ENCODE peak calls at places on chromosomes 2 and 18, in seven cellular contexts. Z is neuronal stem cell, U is mammary epithelial cell, Y is brain microvascular endothelial cell, P is K562, W is thoracic aorta, N is transverse colon. X is an unnamed sample.

GRCh38 chr2:50328680-50329079 is 703.3 kb downstream of the NRXN1 start:
- DNase-seq in W (no peak), P (no peak), Y (no peak), N (no peak), U (no peak), Z (no peak), X (no peak)

GRCh38 chr18:58213445-58213844 is 169.4 kb downstream of the NEDD4L start:
- DNase-seq in W (no peak), N (no peak), Z (no peak), U (peak; percentile 89), P (no peak), Y (peak; percentile 81), X (no peak)

GRCh38 chr2:187593098-187593497 is 38.9 kb upstream of the TFPI start:
- DNase-seq in U (no peak), P (no peak), Z (no peak), Y (no peak), N (no peak), W (no peak), X (no peak)

GRCh38 chr2:54787270-54787669 is 63.8 kb downstream of the EML6 start:
- DNase-seq in P (no peak), Z (no peak), U (no peak), Y (no peak), W (no peak), N (no peak), X (no peak)

GRCh38 chr2:222813177-222813843 is 47.5 kb upstream of the ACSL3 start:
- DNase-seq in Z (no peak), N (no peak), W (no peak), Y (no peak), P (no peak), U (peak; percentile 89), X (no peak)

GRCh38 chr2:155630760-155631159 is 701.8 kb downstream of the NR4A2 start:
- DNase-seq in Z (no peak), N (no peak), P (no peak), Y (no peak), U (no peak), W (no peak), X (no peak)

GRCh38 chr2:233156001-233156400 is 95.5 kb upstream of the ATG16L1 start:
- DNase-seq in P (no peak), W (no peak), N (no peak), U (no peak), Y (no peak), Z (no peak), X (no peak)

GRCh38 chr2:62144689-62145477 is 51.0 kb upstream of the B3GNT2 start:
- DNase-seq in U (no peak), P (no peak), N (no peak), W (no peak), Y (no peak), Z (no peak), X (no peak)

GRCh38 chr2:9972621-9973445 is 21.3 kb downstream of the GRHL1 start:
- DNase-seq in Z (no peak), W (no peak), Y (peak; percentile 57), U (peak; percentile 84), N (no peak), P (peak; percentile 41), X (no peak)

GRCh38 chr2:249538-250042 is 14.2 kb downstream of the SH3YL1 start:
- DNase-seq in N (no peak), Z (no peak), P (no peak), U (no peak), W (no peak), Y (no peak), X (no peak)

GRCh38 chr18:44759925-44760342 is 79.2 kb downstream of the SETBP1 start:
- DNase-seq in U (no peak), W (no peak), N (no peak), P (no peak), Z (no peak), Y (no peak), X (no peak)

GRCh38 chr2:174263989-174264388 is 15.7 kb upstream of the OLA1 start:
- DNase-seq in U (peak; percentile 96), W (no peak), P (peak; percentile 15), N (no peak), Y (peak; percentile 78), Z (no peak), X (no peak)

DNA sequence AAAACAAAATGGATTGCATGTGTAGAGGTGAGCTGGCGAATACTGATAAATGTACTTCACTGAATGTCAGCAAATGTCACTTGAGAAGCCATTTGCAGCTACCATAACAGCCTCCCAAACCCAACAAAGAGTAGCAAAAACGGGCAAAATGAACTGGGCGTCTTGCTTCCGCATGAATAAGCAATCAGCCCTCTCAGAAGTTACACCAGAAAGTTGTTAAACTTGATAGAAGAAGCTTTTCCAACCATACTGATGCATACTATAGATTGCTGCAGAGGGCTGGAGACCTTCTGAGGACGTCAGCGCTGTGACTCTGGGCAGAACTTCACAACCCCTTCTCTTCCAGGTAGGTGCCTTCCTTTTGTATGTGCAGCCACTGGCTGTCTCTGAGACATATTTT is 18.7 kb upstream of the SIX3 start:
- DNase-seq in Y (no peak), Z (no peak), P (no peak), N (no peak), U (no peak), W (no peak), X (no peak)
- H3K27me3 ChIP-seq in Y (peaks cover 48% of the 10 kb centered on the region), Z (no peaks in the 10 kb centered on the region), P (peaks cover 6% of the 10 kb centered on the region), N (peaks cover 94% of the 10 kb centered on the region), U (peaks cover 17% of the 10 kb centered on the region), W (no peaks in the 10 kb centered on the region), X (peaks cover 28% of the 10 kb centered on the region)

DNA sequence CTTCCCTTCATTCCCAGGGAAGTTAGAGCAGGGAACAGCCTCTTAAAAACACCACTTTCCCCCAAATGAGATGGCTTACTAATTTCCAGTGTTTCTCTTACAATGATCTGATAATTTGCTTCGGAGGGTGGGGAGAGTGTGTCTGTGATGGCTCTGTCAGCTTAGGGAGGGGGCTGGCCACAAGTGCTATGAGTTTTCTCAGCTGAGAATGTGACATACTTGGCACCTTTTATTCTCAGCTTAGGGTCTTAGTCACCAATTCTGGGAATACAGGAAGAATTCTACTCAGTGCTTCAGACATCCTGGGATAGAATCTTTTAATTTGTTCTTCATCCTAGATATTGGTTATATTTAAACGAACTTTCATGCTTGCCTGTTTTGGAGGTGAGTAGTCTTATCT is 64.4 kb downstream of the AOX1 start:
- DNase-seq in W (no peak), N (no peak), Y (no peak), Z (no peak), U (no peak), P (no peak), X (no peak)
- H3K27me3 ChIP-seq in W (no peaks in the 10 kb centered on the region), N (no peaks in the 10 kb centered on the region), Y (no peaks in the 10 kb centered on the region), Z (no peaks in the 10 kb centered on the region), U (no peaks in the 10 kb centered on the region), P (no peaks in the 10 kb centered on the region), X (no peaks in the 10 kb centered on the region)

GRCh38 chr18:24735504-24736243 is 275.2 kb downstream of the HRH4 start:
- DNase-seq in Y (no peak), N (no peak), U (peak; percentile 20), W (no peak), Z (no peak), P (no peak), X (no peak)
- H3K27me3 ChIP-seq in Y (no peaks in the 10 kb centered on the region), N (no peaks in the 10 kb centered on the region), U (no peaks in the 10 kb centered on the region), W (no peaks in the 10 kb centered on the region), Z (no peaks in the 10 kb centered on the region), P (no peaks in the 10 kb centered on the region), X (no peaks in the 10 kb centered on the region)

GRCh38 chr2:85888020-85888744 is 608 bp downstream of the ST3GAL5 start:
- DNase-seq in U (no peak), Z (no peak), Y (no peak), W (no peak), P (peak; percentile 17), N (peak; percentile 29), X (peak; percentile 37)
- H3K27me3 ChIP-seq in U (no peaks in the 10 kb centered on the region), Z (no peaks in the 10 kb centered on the region), Y (no peaks in the 10 kb centered on the region), W (no peaks in the 10 kb centered on the region), P (no peaks in the 10 kb centered on the region), N (no peaks in the 10 kb centered on the region), X (no peaks in the 10 kb centered on the region)

GRCh38 chr2:218329826-218330651 is 26.6 kb upstream of the CATIP start:
- DNase-seq in N (peak; percentile 25), U (no peak), Y (no peak), Z (no peak), W (no peak), P (no peak), X (peak; percentile 47)

GRCh38 chr2:218329027-218329825 is 27.4 kb upstream of the CATIP start:
- DNase-seq in Y (no peak), Z (no peak), W (no peak), U (no peak), N (no peak), P (no peak), X (no peak)

GRCh38 chr2:218332920-218333645 is 23.6 kb upstream of the CATIP start:
- DNase-seq in W (no peak), U (no peak), P (peak; percentile 90), Y (no peak), Z (no peak), N (no peak), X (no peak)

GRCh38 chr2:218332288-218332687 is 24.4 kb upstream of the CATIP start:
- DNase-seq in U (no peak), Z (no peak), W (no peak), N (no peak), Y (no peak), P (no peak), X (no peak)

DNA sequence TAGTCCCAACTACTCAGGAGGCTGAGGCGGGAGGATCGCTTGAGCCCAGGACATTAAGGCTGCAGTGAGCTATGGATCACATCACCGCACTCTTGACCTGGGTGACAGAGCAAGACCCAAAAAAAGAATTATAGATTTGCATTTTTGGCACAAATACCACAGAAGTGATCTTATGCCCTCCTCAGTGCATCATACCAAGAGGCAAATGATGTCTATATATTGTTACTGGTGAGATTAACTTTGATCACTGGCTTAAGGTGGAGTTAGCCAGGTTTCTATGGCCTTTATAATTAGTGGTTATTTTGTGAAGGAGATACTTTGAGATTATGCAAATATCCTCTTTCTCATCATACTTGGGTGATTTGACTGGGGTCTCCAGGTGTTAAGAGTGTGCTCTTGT is 22.1 kb upstream of the CATIP start:
- DNase-seq in N (no peak), Z (no peak), Y (no peak), P (no peak), W (no peak), U (no peak), X (no peak)
- H3K27me3 ChIP-seq in N (no peaks in the 10 kb centered on the region), Z (no peaks in the 10 kb centered on the region), Y (no peaks in the 10 kb centered on the region), P (no peaks in the 10 kb centered on the region), W (no peaks in the 10 kb centered on the region), U (no peaks in the 10 kb centered on the region), X (no peaks in the 10 kb centered on the region)

DNA sequence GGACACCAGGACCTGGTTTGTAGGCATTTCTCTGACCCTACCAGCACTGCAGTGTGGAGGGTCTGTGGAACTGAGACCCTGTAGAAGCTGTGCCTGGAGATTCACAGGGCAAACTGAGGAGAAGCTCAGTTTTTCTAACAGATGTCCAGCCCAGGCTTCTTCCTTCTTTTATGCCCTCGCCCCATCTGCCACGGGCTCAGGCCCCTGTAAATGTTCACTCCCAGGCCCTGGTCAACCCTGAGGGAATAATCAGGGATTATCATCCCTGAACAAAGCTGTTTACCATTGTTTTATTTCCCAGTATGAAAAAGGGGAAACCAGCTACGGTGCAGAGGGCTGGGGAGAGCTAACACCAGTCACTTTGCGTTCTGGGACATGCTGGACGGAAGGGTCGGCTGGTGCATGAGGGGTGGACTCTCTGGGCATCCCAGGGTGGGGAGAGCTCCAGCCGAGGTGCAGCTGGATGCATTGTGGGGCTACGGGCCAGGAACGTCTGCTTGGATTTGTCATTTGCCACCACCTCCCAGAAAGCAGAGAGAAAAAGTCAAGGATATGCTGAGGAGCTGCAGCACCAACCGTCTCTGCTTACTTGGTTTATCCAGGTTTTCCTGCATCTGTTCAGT is 183.8 kb downstream of the TFCP2L1 start:
- DNase-seq in Y (no peak), Z (no peak), N (no peak), U (no peak), W (no peak), P (no peak), X (no peak)
- H3K27me3 ChIP-seq in Y (peaks cover 9% of the 10 kb centered on the region), Z (no peaks in the 10 kb centered on the region), N (no peaks in the 10 kb centered on the region), U (no peaks in the 10 kb centered on the region), W (no peaks in the 10 kb centered on the region), P (no peaks in the 10 kb centered on the region), X (no peaks in the 10 kb centered on the region)